ENCODE peak calls at places on chromosomes 4 and X, in nine cellular contexts. One of them, this sample, is unnamed.

GRCh38 chr4:61553562-61554125 is 353.5 kb downstream of the ADGRL3 start:
- DNase-seq in colonic mucosa: no peak
- DNase-seq in activated CD4-positive, CD25-positive, alpha-beta regulatory T cell treated with anti-CD3 and anti-CD28 coated beads, Interleukin-2, amount 50 U/mL, for 72 hours: no peak
- DNase-seq in tibial nerve: no peak
- DNase-seq in GDM1: no peak
- DNase-seq in osteoblast: no peak
- DNase-seq in stimulated activated CD4-positive, alpha-beta T cell treated with anti-CD3 and anti-CD28 coated beads, Interleukin-15, amount 100 ng/mL, for 1 hour: no peak
- DNase-seq in brain microvascular endothelial cell: no peak
- DNase-seq in psoas muscle: no peak
- DNase-seq in this sample: no peak

GRCh38 chr4:55512922-55513571 is 33.7 kb downstream of the CLOCK start:
- DNase-seq in colonic mucosa: no peak
- DNase-seq in activated CD4-positive, CD25-positive, alpha-beta regulatory T cell treated with anti-CD3 and anti-CD28 coated beads, Interleukin-2, amount 50 U/mL, for 72 hours: no peak
- DNase-seq in tibial nerve: no peak
- DNase-seq in GDM1: no peak
- DNase-seq in osteoblast: no peak
- DNase-seq in stimulated activated CD4-positive, alpha-beta T cell treated with anti-CD3 and anti-CD28 coated beads, Interleukin-15, amount 100 ng/mL, for 1 hour: no peak
- DNase-seq in brain microvascular endothelial cell: no peak
- DNase-seq in psoas muscle: no peak
- DNase-seq in this sample: no peak

GRCh38 chr4:1544861-1545275 is 138.6 kb upstream of the NKX1-1 start:
- DNase-seq in colonic mucosa: peak
- DNase-seq in activated CD4-positive, CD25-positive, alpha-beta regulatory T cell treated with anti-CD3 and anti-CD28 coated beads, Interleukin-2, amount 50 U/mL, for 72 hours: no peak
- DNase-seq in tibial nerve: no peak
- DNase-seq in GDM1: no peak
- DNase-seq in osteoblast: no peak
- DNase-seq in stimulated activated CD4-positive, alpha-beta T cell treated with anti-CD3 and anti-CD28 coated beads, Interleukin-15, amount 100 ng/mL, for 1 hour: no peak
- DNase-seq in brain microvascular endothelial cell: no peak
- DNase-seq in psoas muscle: peak
- DNase-seq in this sample: peak

GRCh38 chr4:153260553-153261306 is 56.5 kb downstream of the TRIM2 start:
- DNase-seq in colonic mucosa: peak
- DNase-seq in activated CD4-positive, CD25-positive, alpha-beta regulatory T cell treated with anti-CD3 and anti-CD28 coated beads, Interleukin-2, amount 50 U/mL, for 72 hours: no peak
- DNase-seq in tibial nerve: no peak
- DNase-seq in GDM1: no peak
- DNase-seq in osteoblast: no peak
- DNase-seq in stimulated activated CD4-positive, alpha-beta T cell treated with anti-CD3 and anti-CD28 coated beads, Interleukin-15, amount 100 ng/mL, for 1 hour: no peak
- DNase-seq in brain microvascular endothelial cell: no peak
- DNase-seq in psoas muscle: no peak
- DNase-seq in this sample: peak

GRCh38 chr4:24434193-24434728 is 150.1 kb downstream of the DHX15 start:
- DNase-seq in colonic mucosa: no peak
- DNase-seq in activated CD4-positive, CD25-positive, alpha-beta regulatory T cell treated with anti-CD3 and anti-CD28 coated beads, Interleukin-2, amount 50 U/mL, for 72 hours: no peak
- DNase-seq in tibial nerve: no peak
- DNase-seq in GDM1: no peak
- DNase-seq in osteoblast: no peak
- DNase-seq in stimulated activated CD4-positive, alpha-beta T cell treated with anti-CD3 and anti-CD28 coated beads, Interleukin-15, amount 100 ng/mL, for 1 hour: no peak
- DNase-seq in brain microvascular endothelial cell: no peak
- DNase-seq in psoas muscle: no peak
- DNase-seq in this sample: peak

GRCh38 chrX:83419030-83419792 is 88.9 kb upstream of the POU3F4 start:
- DNase-seq in colonic mucosa: no peak
- DNase-seq in activated CD4-positive, CD25-positive, alpha-beta regulatory T cell treated with anti-CD3 and anti-CD28 coated beads, Interleukin-2, amount 50 U/mL, for 72 hours: no peak
- DNase-seq in tibial nerve: no peak
- DNase-seq in GDM1: no peak
- DNase-seq in osteoblast: peak
- DNase-seq in stimulated activated CD4-positive, alpha-beta T cell treated with anti-CD3 and anti-CD28 coated beads, Interleukin-15, amount 100 ng/mL, for 1 hour: no peak
- DNase-seq in brain microvascular endothelial cell: no peak
- DNase-seq in psoas muscle: peak
- DNase-seq in this sample: no peak

GRCh38 chr4:157043131-157043530 is 32.8 kb upstream of the GLRB start:
- DNase-seq in colonic mucosa: no peak
- DNase-seq in activated CD4-positive, CD25-positive, alpha-beta regulatory T cell treated with anti-CD3 and anti-CD28 coated beads, Interleukin-2, amount 50 U/mL, for 72 hours: no peak
- DNase-seq in tibial nerve: no peak
- DNase-seq in GDM1: no peak
- DNase-seq in osteoblast: no peak
- DNase-seq in stimulated activated CD4-positive, alpha-beta T cell treated with anti-CD3 and anti-CD28 coated beads, Interleukin-15, amount 100 ng/mL, for 1 hour: no peak
- DNase-seq in brain microvascular endothelial cell: peak
- DNase-seq in psoas muscle: no peak
- DNase-seq in this sample: no peak

GRCh38 chrX:45633419-45633818 is 432.7 kb upstream of the DIPK2B start:
- DNase-seq in colonic mucosa: no peak
- DNase-seq in activated CD4-positive, CD25-positive, alpha-beta regulatory T cell treated with anti-CD3 and anti-CD28 coated beads, Interleukin-2, amount 50 U/mL, for 72 hours: no peak
- DNase-seq in tibial nerve: no peak
- DNase-seq in GDM1: no peak
- DNase-seq in osteoblast: no peak
- DNase-seq in stimulated activated CD4-positive, alpha-beta T cell treated with anti-CD3 and anti-CD28 coated beads, Interleukin-15, amount 100 ng/mL, for 1 hour: no peak
- DNase-seq in brain microvascular endothelial cell: no peak
- DNase-seq in psoas muscle: no peak
- DNase-seq in this sample: no peak

GRCh38 chr4:2788532-2789103 is 4.3 kb upstream of the SH3BP2 start:
- DNase-seq in colonic mucosa: peak
- DNase-seq in activated CD4-positive, CD25-positive, alpha-beta regulatory T cell treated with anti-CD3 and anti-CD28 coated beads, Interleukin-2, amount 50 U/mL, for 72 hours: peak
- DNase-seq in tibial nerve: no peak
- DNase-seq in GDM1: no peak
- DNase-seq in osteoblast: peak
- DNase-seq in stimulated activated CD4-positive, alpha-beta T cell treated with anti-CD3 and anti-CD28 coated beads, Interleukin-15, amount 100 ng/mL, for 1 hour: no peak
- DNase-seq in brain microvascular endothelial cell: no peak
- DNase-seq in psoas muscle: peak
- DNase-seq in this sample: no peak

GRCh38 chrX:65697915-65698796 is 30.7 kb downstream of the MSN start:
- DNase-seq in colonic mucosa: peak
- DNase-seq in activated CD4-positive, CD25-positive, alpha-beta regulatory T cell treated with anti-CD3 and anti-CD28 coated beads, Interleukin-2, amount 50 U/mL, for 72 hours: peak
- DNase-seq in tibial nerve: no peak
- DNase-seq in GDM1: peak
- DNase-seq in osteoblast: no peak
- DNase-seq in stimulated activated CD4-positive, alpha-beta T cell treated with anti-CD3 and anti-CD28 coated beads, Interleukin-15, amount 100 ng/mL, for 1 hour: peak
- DNase-seq in brain microvascular endothelial cell: no peak
- DNase-seq in psoas muscle: no peak
- DNase-seq in this sample: peak

GRCh38 chrX:40109288-40110008 is 11.7 kb upstream of the BCOR start:
- DNase-seq in colonic mucosa: peak
- DNase-seq in activated CD4-positive, CD25-positive, alpha-beta regulatory T cell treated with anti-CD3 and anti-CD28 coated beads, Interleukin-2, amount 50 U/mL, for 72 hours: no peak
- DNase-seq in tibial nerve: peak
- DNase-seq in GDM1: peak
- DNase-seq in osteoblast: peak
- DNase-seq in stimulated activated CD4-positive, alpha-beta T cell treated with anti-CD3 and anti-CD28 coated beads, Interleukin-15, amount 100 ng/mL, for 1 hour: no peak
- DNase-seq in brain microvascular endothelial cell: no peak
- DNase-seq in psoas muscle: peak
- DNase-seq in this sample: no peak

GRCh38 chr4:123209436-123209835 is 187.2 kb upstream of the SPRY1 start:
- DNase-seq in colonic mucosa: no peak
- DNase-seq in activated CD4-positive, CD25-positive, alpha-beta regulatory T cell treated with anti-CD3 and anti-CD28 coated beads, Interleukin-2, amount 50 U/mL, for 72 hours: no peak
- DNase-seq in tibial nerve: no peak
- DNase-seq in GDM1: no peak
- DNase-seq in osteoblast: no peak
- DNase-seq in stimulated activated CD4-positive, alpha-beta T cell treated with anti-CD3 and anti-CD28 coated beads, Interleukin-15, amount 100 ng/mL, for 1 hour: no peak
- DNase-seq in brain microvascular endothelial cell: peak
- DNase-seq in psoas muscle: no peak
- DNase-seq in this sample: no peak

GRCh38 chr4:70577220-70577927 is 14.7 kb upstream of the AMBN start:
- DNase-seq in colonic mucosa: no peak
- DNase-seq in activated CD4-positive, CD25-positive, alpha-beta regulatory T cell treated with anti-CD3 and anti-CD28 coated beads, Interleukin-2, amount 50 U/mL, for 72 hours: no peak
- DNase-seq in tibial nerve: no peak
- DNase-seq in GDM1: no peak
- DNase-seq in osteoblast: peak
- DNase-seq in stimulated activated CD4-positive, alpha-beta T cell treated with anti-CD3 and anti-CD28 coated beads, Interleukin-15, amount 100 ng/mL, for 1 hour: no peak
- DNase-seq in brain microvascular endothelial cell: no peak
- DNase-seq in psoas muscle: no peak
- DNase-seq in this sample: peak

GRCh38 chr4:141905751-141906150 is 269.4 kb downstream of the IL15 start:
- DNase-seq in colonic mucosa: no peak
- DNase-seq in activated CD4-positive, CD25-positive, alpha-beta regulatory T cell treated with anti-CD3 and anti-CD28 coated beads, Interleukin-2, amount 50 U/mL, for 72 hours: no peak
- DNase-seq in tibial nerve: no peak
- DNase-seq in GDM1: no peak
- DNase-seq in osteoblast: no peak
- DNase-seq in stimulated activated CD4-positive, alpha-beta T cell treated with anti-CD3 and anti-CD28 coated beads, Interleukin-15, amount 100 ng/mL, for 1 hour: no peak
- DNase-seq in brain microvascular endothelial cell: no peak
- DNase-seq in psoas muscle: no peak
- DNase-seq in this sample: no peak

GRCh38 chrX:45261005-45261404 is 60.3 kb upstream of the DIPK2B start:
- DNase-seq in colonic mucosa: no peak
- DNase-seq in activated CD4-positive, CD25-positive, alpha-beta regulatory T cell treated with anti-CD3 and anti-CD28 coated beads, Interleukin-2, amount 50 U/mL, for 72 hours: no peak
- DNase-seq in tibial nerve: no peak
- DNase-seq in GDM1: no peak
- DNase-seq in osteoblast: no peak
- DNase-seq in stimulated activated CD4-positive, alpha-beta T cell treated with anti-CD3 and anti-CD28 coated beads, Interleukin-15, amount 100 ng/mL, for 1 hour: no peak
- DNase-seq in brain microvascular endothelial cell: no peak
- DNase-seq in psoas muscle: no peak
- DNase-seq in this sample: no peak

GRCh38 chr4:101349346-101350064 is 2.2 kb upstream of the PPP3CA start:
- DNase-seq in colonic mucosa: peak
- DNase-seq in activated CD4-positive, CD25-positive, alpha-beta regulatory T cell treated with anti-CD3 and anti-CD28 coated beads, Interleukin-2, amount 50 U/mL, for 72 hours: no peak
- DNase-seq in tibial nerve: peak
- DNase-seq in GDM1: peak
- DNase-seq in osteoblast: peak
- DNase-seq in stimulated activated CD4-positive, alpha-beta T cell treated with anti-CD3 and anti-CD28 coated beads, Interleukin-15, amount 100 ng/mL, for 1 hour: no peak
- DNase-seq in brain microvascular endothelial cell: no peak
- DNase-seq in psoas muscle: peak
- DNase-seq in this sample: peak

GRCh38 chrX:120743266-120743665 is 113.4 kb upstream of the C1GALT1C1 start:
- DNase-seq in colonic mucosa: no peak
- DNase-seq in activated CD4-positive, CD25-positive, alpha-beta regulatory T cell treated with anti-CD3 and anti-CD28 coated beads, Interleukin-2, amount 50 U/mL, for 72 hours: no peak
- DNase-seq in tibial nerve: no peak
- DNase-seq in GDM1: no peak
- DNase-seq in osteoblast: no peak
- DNase-seq in stimulated activated CD4-positive, alpha-beta T cell treated with anti-CD3 and anti-CD28 coated beads, Interleukin-15, amount 100 ng/mL, for 1 hour: no peak
- DNase-seq in brain microvascular endothelial cell: no peak
- DNase-seq in psoas muscle: no peak
- DNase-seq in this sample: no peak

GRCh38 chrX:118502121-118502794 is 6.6 kb downstream of the DOCK11 start:
- DNase-seq in colonic mucosa: no peak
- DNase-seq in activated CD4-positive, CD25-positive, alpha-beta regulatory T cell treated with anti-CD3 and anti-CD28 coated beads, Interleukin-2, amount 50 U/mL, for 72 hours: no peak
- DNase-seq in tibial nerve: no peak
- DNase-seq in GDM1: peak
- DNase-seq in osteoblast: no peak
- DNase-seq in stimulated activated CD4-positive, alpha-beta T cell treated with anti-CD3 and anti-CD28 coated beads, Interleukin-15, amount 100 ng/mL, for 1 hour: no peak
- DNase-seq in brain microvascular endothelial cell: no peak
- DNase-seq in psoas muscle: no peak
- DNase-seq in this sample: no peak

GRCh38 chr4:78542373-78542772 is 9.2 kb upstream of the ANXA3 start:
- DNase-seq in colonic mucosa: no peak
- DNase-seq in activated CD4-positive, CD25-positive, alpha-beta regulatory T cell treated with anti-CD3 and anti-CD28 coated beads, Interleukin-2, amount 50 U/mL, for 72 hours: no peak
- DNase-seq in tibial nerve: no peak
- DNase-seq in GDM1: no peak
- DNase-seq in osteoblast: no peak
- DNase-seq in stimulated activated CD4-positive, alpha-beta T cell treated with anti-CD3 and anti-CD28 coated beads, Interleukin-15, amount 100 ng/mL, for 1 hour: no peak
- DNase-seq in brain microvascular endothelial cell: peak
- DNase-seq in psoas muscle: no peak
- DNase-seq in this sample: no peak

GRCh38 chrX:23554304-23554703 is 113.0 kb upstream of the PRDX4 start:
- DNase-seq in colonic mucosa: no peak
- DNase-seq in activated CD4-positive, CD25-positive, alpha-beta regulatory T cell treated with anti-CD3 and anti-CD28 coated beads, Interleukin-2, amount 50 U/mL, for 72 hours: no peak
- DNase-seq in tibial nerve: peak
- DNase-seq in GDM1: no peak
- DNase-seq in osteoblast: peak
- DNase-seq in stimulated activated CD4-positive, alpha-beta T cell treated with anti-CD3 and anti-CD28 coated beads, Interleukin-15, amount 100 ng/mL, for 1 hour: no peak
- DNase-seq in brain microvascular endothelial cell: peak
- DNase-seq in psoas muscle: no peak
- DNase-seq in this sample: peak